ENCODE peak calls at places on chromosomes 2 and 18, in eight cellular contexts. One of them, this sample, is unnamed.

GRCh38 chr18:55433140-55433539 is 154.9 kb downstream of the TCF4 start:
- DNase-seq in stomach: no peak
- DNase-seq in fibroblast of lung: no peak
- DNase-seq in A673: no peak
- DNase-seq in tibial nerve: no peak
- DNase-seq in CD4-positive, CD25-positive, alpha-beta regulatory T cell: no peak
- DNase-seq in NT2/D1: no peak
- DNase-seq in right lobe of liver: no peak
- DNase-seq in this sample: no peak

GRCh38 chr18:49795612-49796552 is 17.5 kb downstream of the ACAA2 start:
- DNase-seq in CD4-positive, CD25-positive, alpha-beta regulatory T cell: no peak
- DNase-seq in right lobe of liver: no peak
- DNase-seq in NT2/D1: no peak
- DNase-seq in tibial nerve: no peak
- DNase-seq in stomach: no peak
- DNase-seq in fibroblast of lung: no peak
- DNase-seq in A673: no peak
- DNase-seq in this sample: no peak

GRCh38 chr2:174546519-174547506 is 50.8 kb downstream of the WIPF1 start:
- DNase-seq in fibroblast of lung: peak; percentile 43
- DNase-seq in NT2/D1: peak; percentile 43
- DNase-seq in CD4-positive, CD25-positive, alpha-beta regulatory T cell: no peak
- DNase-seq in right lobe of liver: no peak
- DNase-seq in A673: peak; percentile 49
- DNase-seq in stomach: no peak
- DNase-seq in tibial nerve: peak; percentile 16
- DNase-seq in this sample: peak; percentile 52

GRCh38 chr2:98118161-98118560 is 31.2 kb downstream of the VWA3B start:
- DNase-seq in NT2/D1: no peak
- DNase-seq in stomach: no peak
- DNase-seq in tibial nerve: no peak
- DNase-seq in fibroblast of lung: no peak
- DNase-seq in right lobe of liver: no peak
- DNase-seq in CD4-positive, CD25-positive, alpha-beta regulatory T cell: no peak
- DNase-seq in A673: no peak
- DNase-seq in this sample: peak; percentile 15

GRCh38 chr2:172293952-172294351 is 133.4 kb upstream of the ITGA6 start:
- DNase-seq in A673: peak; percentile 58
- DNase-seq in CD4-positive, CD25-positive, alpha-beta regulatory T cell: no peak
- DNase-seq in right lobe of liver: no peak
- DNase-seq in tibial nerve: peak; percentile 66
- DNase-seq in stomach: peak; percentile 74
- DNase-seq in NT2/D1: no peak
- DNase-seq in fibroblast of lung: peak; percentile 81
- DNase-seq in this sample: peak; percentile 69

GRCh38 chr2:216775043-216775453 is 79.7 kb upstream of the IGFBP5 start:
- DNase-seq in NT2/D1: no peak
- DNase-seq in right lobe of liver: no peak
- DNase-seq in tibial nerve: peak; percentile 45
- DNase-seq in A673: no peak
- DNase-seq in fibroblast of lung: peak; percentile 96
- DNase-seq in CD4-positive, CD25-positive, alpha-beta regulatory T cell: no peak
- DNase-seq in stomach: no peak
- DNase-seq in this sample: peak; percentile 75

GRCh38 chr2:132448331-132448730 is 31.7 kb downstream of the GPR39 start:
- DNase-seq in tibial nerve: no peak
- DNase-seq in fibroblast of lung: peak; percentile 14
- DNase-seq in stomach: no peak
- DNase-seq in A673: no peak
- DNase-seq in NT2/D1: no peak
- DNase-seq in CD4-positive, CD25-positive, alpha-beta regulatory T cell: no peak
- DNase-seq in right lobe of liver: no peak
- DNase-seq in this sample: no peak

GRCh38 chr2:100242891-100243670 is 79.2 kb downstream of the LONRF2 start:
- DNase-seq in tibial nerve: peak; percentile 73
- DNase-seq in fibroblast of lung: peak; percentile 62
- DNase-seq in stomach: peak; percentile 74
- DNase-seq in A673: peak; percentile 47
- DNase-seq in right lobe of liver: peak; percentile 80
- DNase-seq in CD4-positive, CD25-positive, alpha-beta regulatory T cell: no peak
- DNase-seq in NT2/D1: peak; percentile 64
- DNase-seq in this sample: peak; percentile 88

GRCh38 chr2:170495896-170496295 is 219.2 kb upstream of the SP5 start:
- DNase-seq in right lobe of liver: no peak
- DNase-seq in A673: no peak
- DNase-seq in NT2/D1: no peak
- DNase-seq in fibroblast of lung: no peak
- DNase-seq in tibial nerve: no peak
- DNase-seq in stomach: no peak
- DNase-seq in CD4-positive, CD25-positive, alpha-beta regulatory T cell: no peak
- DNase-seq in this sample: no peak

GRCh38 chr2:191499050-191499449 is 178.9 kb upstream of the NABP1 start:
- DNase-seq in right lobe of liver: no peak
- DNase-seq in fibroblast of lung: no peak
- DNase-seq in A673: no peak
- DNase-seq in NT2/D1: no peak
- DNase-seq in tibial nerve: no peak
- DNase-seq in stomach: no peak
- DNase-seq in CD4-positive, CD25-positive, alpha-beta regulatory T cell: no peak
- DNase-seq in this sample: no peak

GRCh38 chr2:233163486-233164103 is 87.9 kb upstream of the ATG16L1 start:
- DNase-seq in A673: peak; percentile 98
- DNase-seq in stomach: no peak
- DNase-seq in fibroblast of lung: no peak
- DNase-seq in right lobe of liver: no peak
- DNase-seq in CD4-positive, CD25-positive, alpha-beta regulatory T cell: no peak
- DNase-seq in tibial nerve: no peak
- DNase-seq in NT2/D1: no peak
- DNase-seq in this sample: no peak

GRCh38 chr18:28728891-28729290 is 552.0 kb upstream of the CDH2 start:
- DNase-seq in stomach: no peak
- DNase-seq in tibial nerve: no peak
- DNase-seq in CD4-positive, CD25-positive, alpha-beta regulatory T cell: no peak
- DNase-seq in right lobe of liver: no peak
- DNase-seq in fibroblast of lung: no peak
- DNase-seq in NT2/D1: no peak
- DNase-seq in A673: peak; percentile 52
- DNase-seq in this sample: peak; percentile 30

GRCh38 chr2:26068602-26069298 is 34.9 kb downstream of the RAB10 start:
- DNase-seq in CD4-positive, CD25-positive, alpha-beta regulatory T cell: peak; percentile 34
- DNase-seq in A673: peak; percentile 86
- DNase-seq in tibial nerve: no peak
- DNase-seq in right lobe of liver: no peak
- DNase-seq in stomach: no peak
- DNase-seq in NT2/D1: peak; percentile 13
- DNase-seq in fibroblast of lung: peak; percentile 82
- DNase-seq in this sample: peak; percentile 75

GRCh38 chr18:12904012-12904516 is 20.0 kb upstream of the PTPN2 start:
- DNase-seq in tibial nerve: no peak
- DNase-seq in CD4-positive, CD25-positive, alpha-beta regulatory T cell: no peak
- DNase-seq in A673: peak; percentile 31
- DNase-seq in right lobe of liver: no peak
- DNase-seq in NT2/D1: no peak
- DNase-seq in fibroblast of lung: peak; percentile 50
- DNase-seq in stomach: no peak
- DNase-seq in this sample: no peak

GRCh38 chr2:75570948-75571729 is 10.4 kb upstream of the EVA1A start:
- DNase-seq in stomach: no peak
- DNase-seq in tibial nerve: no peak
- DNase-seq in fibroblast of lung: peak; percentile 66
- DNase-seq in NT2/D1: no peak
- DNase-seq in CD4-positive, CD25-positive, alpha-beta regulatory T cell: no peak
- DNase-seq in right lobe of liver: peak; percentile 57
- DNase-seq in A673: peak; percentile 89
- DNase-seq in this sample: no peak

GRCh38 chr2:221572180-221572820 is at the start of gene EPHA4:
- DNase-seq in A673: peak; percentile 93
- DNase-seq in right lobe of liver: peak; percentile 88
- DNase-seq in tibial nerve: peak; percentile 77
- DNase-seq in stomach: peak; percentile 89
- DNase-seq in NT2/D1: peak; percentile 85
- DNase-seq in CD4-positive, CD25-positive, alpha-beta regulatory T cell: peak; percentile 78
- DNase-seq in fibroblast of lung: peak; percentile 91
- DNase-seq in this sample: peak; percentile 98

GRCh38 chr2:118812530-118812929 is 34.9 kb downstream of the EN1 start:
- DNase-seq in tibial nerve: no peak
- DNase-seq in NT2/D1: no peak
- DNase-seq in right lobe of liver: no peak
- DNase-seq in stomach: no peak
- DNase-seq in A673: no peak
- DNase-seq in CD4-positive, CD25-positive, alpha-beta regulatory T cell: no peak
- DNase-seq in fibroblast of lung: no peak
- DNase-seq in this sample: no peak

GRCh38 chr2:48471048-48471474 is 58.9 kb upstream of the STON1 start:
- DNase-seq in NT2/D1: peak; percentile 62
- DNase-seq in tibial nerve: peak; percentile 58
- DNase-seq in stomach: no peak
- DNase-seq in A673: peak; percentile 79
- DNase-seq in fibroblast of lung: peak; percentile 76
- DNase-seq in right lobe of liver: no peak
- DNase-seq in CD4-positive, CD25-positive, alpha-beta regulatory T cell: no peak
- DNase-seq in this sample: peak; percentile 90

GRCh38 chr2:25481381-25482310 is 139.9 kb upstream of the DNMT3A start:
- DNase-seq in fibroblast of lung: peak; percentile 21
- DNase-seq in NT2/D1: no peak
- DNase-seq in CD4-positive, CD25-positive, alpha-beta regulatory T cell: no peak
- DNase-seq in A673: no peak
- DNase-seq in stomach: no peak
- DNase-seq in right lobe of liver: no peak
- DNase-seq in tibial nerve: no peak
- DNase-seq in this sample: peak; percentile 67

GRCh38 chr2:241049739-241050623 is 51.6 kb downstream of the SNED1 start:
- DNase-seq in tibial nerve: no peak
- DNase-seq in NT2/D1: no peak
- DNase-seq in fibroblast of lung: no peak
- DNase-seq in A673: no peak
- DNase-seq in right lobe of liver: peak; percentile 51
- DNase-seq in CD4-positive, CD25-positive, alpha-beta regulatory T cell: no peak
- DNase-seq in stomach: no peak
- DNase-seq in this sample: no peak

GRCh38 chr2:239942871-239943311 is 82.3 kb downstream of the NDUFA10 start:
- DNase-seq in right lobe of liver: peak; percentile 31
- DNase-seq in stomach: no peak
- DNase-seq in A673: no peak
- DNase-seq in CD4-positive, CD25-positive, alpha-beta regulatory T cell: no peak
- DNase-seq in tibial nerve: no peak
- DNase-seq in NT2/D1: no peak
- DNase-seq in fibroblast of lung: no peak
- DNase-seq in this sample: no peak

GRCh38 chr2:168734199-168734746 is 68.2 kb upstream of the NOSTRIN start:
- DNase-seq in right lobe of liver: no peak
- DNase-seq in tibial nerve: no peak
- DNase-seq in NT2/D1: no peak
- DNase-seq in fibroblast of lung: no peak
- DNase-seq in A673: no peak
- DNase-seq in stomach: no peak
- DNase-seq in CD4-positive, CD25-positive, alpha-beta regulatory T cell: no peak
- DNase-seq in this sample: no peak

GRCh38 chr2:203928849-203929248 is 7.7 kb upstream of the ICOS start:
- DNase-seq in A673: peak; percentile 25
- DNase-seq in stomach: no peak
- DNase-seq in CD4-positive, CD25-positive, alpha-beta regulatory T cell: no peak
- DNase-seq in tibial nerve: no peak
- DNase-seq in fibroblast of lung: peak; percentile 15
- DNase-seq in NT2/D1: no peak
- DNase-seq in right lobe of liver: no peak
- DNase-seq in this sample: peak; percentile 44

DNA sequence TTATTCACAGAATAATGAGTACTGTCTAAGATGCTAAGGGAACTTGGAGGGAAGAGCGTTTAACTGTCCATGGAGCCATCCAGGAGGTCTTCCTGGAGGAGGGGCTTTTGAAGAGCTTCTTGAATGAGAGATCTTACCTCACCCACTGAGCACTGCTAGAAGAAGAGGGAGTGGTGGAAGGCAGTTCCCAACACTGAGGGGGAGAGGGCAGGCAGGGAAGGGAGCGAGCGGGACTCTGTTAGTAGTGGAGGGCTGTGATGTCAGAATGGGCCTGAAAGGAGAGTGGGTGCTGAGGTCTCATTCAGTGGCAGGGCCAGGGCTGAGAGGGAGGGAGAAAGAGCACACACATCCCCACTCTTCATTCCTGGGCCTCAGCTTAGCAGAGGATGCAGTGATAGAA is 65.0 kb downstream of the NCK2 start:
- DNase-seq in tibial nerve: no peak
- DNase-seq in NT2/D1: no peak
- DNase-seq in right lobe of liver: no peak
- DNase-seq in fibroblast of lung: no peak
- DNase-seq in CD4-positive, CD25-positive, alpha-beta regulatory T cell: no peak
- DNase-seq in stomach: no peak
- DNase-seq in A673: peak; percentile 34
- DNase-seq in this sample: no peak
- H3K4me1 ChIP-seq in tibial nerve: peaks cover 36% of the 10 kb centered on the region
- H3K4me1 ChIP-seq in NT2/D1: peaks cover 6% of the 10 kb centered on the region
- H3K4me1 ChIP-seq in right lobe of liver: no peaks in the 10 kb centered on the region
- H3K4me1 ChIP-seq in fibroblast of lung: peaks cover 10% of the 10 kb centered on the region
- H3K4me1 ChIP-seq in CD4-positive, CD25-positive, alpha-beta regulatory T cell: peaks cover 83% of the 10 kb centered on the region
- H3K4me1 ChIP-seq in stomach: peaks cover 23% of the 10 kb centered on the region
- H3K4me1 ChIP-seq in A673: peaks cover 3% of the 10 kb centered on the region
- H3K4me1 ChIP-seq in this sample: peaks cover 17% of the 10 kb centered on the region

GRCh38 chr2:10120938-10121574 is 1.5 kb upstream of the RRM2 start:
- DNase-seq in NT2/D1: no peak
- DNase-seq in CD4-positive, CD25-positive, alpha-beta regulatory T cell: no peak
- DNase-seq in A673: peak; percentile 76
- DNase-seq in right lobe of liver: no peak
- DNase-seq in tibial nerve: no peak
- DNase-seq in fibroblast of lung: peak; percentile 32
- DNase-seq in stomach: no peak
- DNase-seq in this sample: peak; percentile 23
- H3K4me1 ChIP-seq in NT2/D1: no peaks in the 10 kb centered on the region
- H3K4me1 ChIP-seq in CD4-positive, CD25-positive, alpha-beta regulatory T cell: peaks cover 56% of the 10 kb centered on the region
- H3K4me1 ChIP-seq in A673: peaks cover 18% of the 10 kb centered on the region
- H3K4me1 ChIP-seq in right lobe of liver: peaks cover 35% of the 10 kb centered on the region
- H3K4me1 ChIP-seq in tibial nerve: peaks cover 20% of the 10 kb centered on the region
- H3K4me1 ChIP-seq in fibroblast of lung: peaks cover 12% of the 10 kb centered on the region
- H3K4me1 ChIP-seq in stomach: peaks cover 41% of the 10 kb centered on the region
- H3K4me1 ChIP-seq in this sample: peaks cover 42% of the 10 kb centered on the region

GRCh38 chr2:60819936-60820335 is 61.4 kb upstream of the REL start:
- DNase-seq in stomach: no peak
- DNase-seq in A673: no peak
- DNase-seq in NT2/D1: no peak
- DNase-seq in tibial nerve: no peak
- DNase-seq in fibroblast of lung: no peak
- DNase-seq in right lobe of liver: no peak
- DNase-seq in CD4-positive, CD25-positive, alpha-beta regulatory T cell: no peak
- DNase-seq in this sample: no peak
- H3K4me1 ChIP-seq in stomach: no peaks in the 10 kb centered on the region
- H3K4me1 ChIP-seq in A673: no peaks in the 10 kb centered on the region
- H3K4me1 ChIP-seq in NT2/D1: no peaks in the 10 kb centered on the region
- H3K4me1 ChIP-seq in tibial nerve: no peaks in the 10 kb centered on the region
- H3K4me1 ChIP-seq in fibroblast of lung: no peaks in the 10 kb centered on the region
- H3K4me1 ChIP-seq in right lobe of liver: no peaks in the 10 kb centered on the region
- H3K4me1 ChIP-seq in CD4-positive, CD25-positive, alpha-beta regulatory T cell: peaks cover 29% of the 10 kb centered on the region
- H3K4me1 ChIP-seq in this sample: no peaks in the 10 kb centered on the region

DNA sequence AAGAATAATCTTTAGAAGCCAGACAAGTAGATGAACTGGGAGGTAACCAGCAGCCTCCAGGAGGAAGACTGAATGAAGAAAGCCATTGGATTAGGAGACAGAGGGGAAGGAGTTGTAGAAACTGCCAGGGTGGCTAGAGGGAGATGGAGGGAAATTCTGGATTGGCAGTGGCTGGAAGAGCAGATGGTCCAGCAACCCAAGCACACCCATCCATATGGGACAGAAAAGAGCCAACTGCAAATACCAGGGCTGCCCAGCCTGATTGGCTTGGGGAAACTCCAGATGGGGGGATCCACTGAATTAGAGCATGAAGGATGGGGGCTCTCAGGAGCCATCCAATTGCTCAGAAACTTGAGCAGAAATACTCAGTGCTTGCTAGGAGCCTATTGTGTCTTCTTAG is 173.4 kb upstream of the EPB41L3 start:
- DNase-seq in CD4-positive, CD25-positive, alpha-beta regulatory T cell: no peak
- DNase-seq in right lobe of liver: no peak
- DNase-seq in A673: no peak
- DNase-seq in tibial nerve: no peak
- DNase-seq in stomach: no peak
- DNase-seq in fibroblast of lung: no peak
- DNase-seq in NT2/D1: no peak
- DNase-seq in this sample: no peak
- H3K4me1 ChIP-seq in CD4-positive, CD25-positive, alpha-beta regulatory T cell: no peaks in the 10 kb centered on the region
- H3K4me1 ChIP-seq in right lobe of liver: no peaks in the 10 kb centered on the region
- H3K4me1 ChIP-seq in A673: no peaks in the 10 kb centered on the region
- H3K4me1 ChIP-seq in tibial nerve: no peaks in the 10 kb centered on the region
- H3K4me1 ChIP-seq in stomach: no peaks in the 10 kb centered on the region
- H3K4me1 ChIP-seq in fibroblast of lung: no peaks in the 10 kb centered on the region
- H3K4me1 ChIP-seq in NT2/D1: no peaks in the 10 kb centered on the region
- H3K4me1 ChIP-seq in this sample: no peaks in the 10 kb centered on the region